ENCODE peak calls at places on chromosomes 12 and 14, in five cellular contexts. S is GM20000, C is iPS-NIHi11, Q is GOT3, J is NCI-H2081. V is an unnamed sample.

GRCh38 chr12:83665755-83666154 is 979.0 kb downstream of the TMTC2 start:
- DNase-seq in S (no peak), C (no peak), Q (no peak), J (no peak), V (no peak)

GRCh38 chr12:98334768-98335167 is 180.6 kb upstream of the TMPO start:
- DNase-seq in S (no peak), C (no peak), Q (no peak), J (no peak), V (no peak)

GRCh38 chr14:42944284-42944683 is 1337.6 kb downstream of the LRFN5 start:
- DNase-seq in S (no peak), C (no peak), Q (no peak), J (no peak), V (no peak)

GRCh38 chr14:100824156-100824555 is 1.8 kb upstream of the MEG3 start:
- DNase-seq in S (no peak), C (peak), Q (no peak), J (no peak), V (no peak)

GRCh38 chr12:57173089-57173488 is 25.7 kb upstream of the LRP1-AS start:
- DNase-seq in S (peak), C (peak), Q (no peak), J (no peak), V (peak)

GRCh38 chr12:42030588-42030987 is 114.1 kb downstream of the GXYLT1 start:
- DNase-seq in S (no peak), C (no peak), Q (no peak), J (no peak), V (no peak)

GRCh38 chr12:15044461-15044860 is 71.6 kb downstream of the PDE6H start:
- DNase-seq in S (no peak), C (no peak), Q (no peak), J (no peak), V (no peak)

GRCh38 chr12:6230321-6231110 is 30.3 kb downstream of the CD9 start:
- DNase-seq in S (peak), C (peak), Q (no peak), J (no peak), V (no peak)

GRCh38 chr12:14138495-14138894 is 157.1 kb upstream of the GRIN2B start:
- DNase-seq in S (no peak), C (peak), Q (no peak), J (no peak), V (no peak)

GRCh38 chr14:56522403-56522802 is 57.2 kb upstream of the TMEM260 start:
- DNase-seq in S (no peak), C (no peak), Q (no peak), J (no peak), V (no peak)

V was measured in NT2/D1.